ENCODE peak calls at places on chromosomes 1 and 21, in five cellular contexts. N is MM.1S, G is PC-3, J is neural progenitor cell, F is SK-N-SH. A is an unnamed sample.

GRCh38 chr1:39892611-39893595 is 8.8 kb downstream of the MYCL start:
- DNase-seq in G (peak; percentile 84), N (no peak), J (peak; percentile 89), F (no peak), A (peak; percentile 81)

GRCh38 chr21:40681164-40681859 is 165.6 kb downstream of the DSCAM start:
- DNase-seq in J (no peak), G (no peak), F (peak; percentile 83), N (no peak), A (no peak)

GRCh38 chr21:42724226-42724920 is 71.0 kb downstream of the PDE9A start:
- DNase-seq in F (no peak), J (no peak), N (no peak), G (peak; percentile 96), A (peak; percentile 90)

GRCh38 chr21:46065215-46065992 is 32.5 kb upstream of the COL6A2 start:
- DNase-seq in G (peak; percentile 34), N (no peak), F (no peak), J (no peak), A (peak; percentile 85)

GRCh38 chr1:158932171-158932570 is 819 bp downstream of the PYHIN1 start:
- DNase-seq in N (no peak), J (no peak), F (no peak), G (no peak), A (no peak)

GRCh38 chr1:155913969-155914757 is 3.0 kb upstream of the RIT1 start:
- DNase-seq in J (no peak), N (no peak), G (no peak), F (no peak), A (peak; percentile 56)

GRCh38 chr1:208222376-208223110 is 21.6 kb downstream of the PLXNA2 start:
- DNase-seq in N (no peak), J (no peak), G (no peak), F (no peak), A (peak; percentile 32)

GRCh38 chr1:81550753-81551152 is 250.0 kb upstream of the ADGRL2 start:
- DNase-seq in J (no peak), N (no peak), F (no peak), G (peak; percentile 87), A (no peak)

GRCh38 chr1:197614916-197615692 is 160.2 kb downstream of the DENND1B start:
- DNase-seq in J (peak; percentile 61), G (peak; percentile 46), F (no peak), N (peak; percentile 45), A (peak; percentile 71)

GRCh38 chr1:183685112-183685713 is 32.1 kb upstream of the APOBEC4 start:
- DNase-seq in F (peak; percentile 56), J (peak; percentile 65), G (peak; percentile 67), N (peak; percentile 82), A (peak; percentile 81)

GRCh38 chr1:237012789-237013383 is 8.6 kb upstream of the MT1HL1 start:
- DNase-seq in F (peak; percentile 28), N (no peak), J (no peak), G (peak; percentile 25), A (no peak)

GRCh38 chr1:209670441-209671082 is 4.7 kb upstream of the G0S2 start:
- DNase-seq in G (peak; percentile 94), J (no peak), F (no peak), N (no peak), A (no peak)

GRCh38 chr21:38848187-38848609 is 42.5 kb downstream of the ETS2 start:
- DNase-seq in J (no peak), N (no peak), G (no peak), F (no peak), A (peak; percentile 9)

GRCh38 chr1:1565340-1565739 is 9.3 kb downstream of the SSU72 start:
- DNase-seq in N (no peak), J (no peak), F (no peak), G (no peak), A (no peak)

GRCh38 chr1:235012436-235013210 is 116.0 kb downstream of the TOMM20 start:
- DNase-seq in N (no peak), J (no peak), F (no peak), G (no peak), A (no peak)

GRCh38 chr1:102550729-102551384 is 554.1 kb upstream of the OLFM3 start:
- DNase-seq in N (peak; percentile 9), G (peak; percentile 55), J (peak; percentile 53), F (no peak), A (peak; percentile 62)

GRCh38 chr1:3890389-3891328 is 9.4 kb downstream of the C1orf174 start:
- DNase-seq in N (no peak), F (no peak), J (no peak), G (no peak), A (no peak)

GRCh38 chr1:201100169-201100930 is 11.9 kb downstream of the CACNA1S start:
- DNase-seq in F (no peak), N (no peak), G (peak; percentile 28), J (no peak), A (no peak)

GRCh38 chr1:155648207-155649147 is 38.5 kb downstream of the MSTO1 start:
- DNase-seq in G (peak; percentile 93), N (no peak), F (peak; percentile 20), J (peak; percentile 78), A (peak; percentile 92)

GRCh38 chr1:44417351-44418021 is 12.4 kb downstream of the RNF220 start:
- DNase-seq in N (no peak), J (peak; percentile 95), F (peak; percentile 81), G (no peak), A (peak; percentile 59)

GRCh38 chr1:11692899-11693590 is 1.5 kb downstream of the DRAXIN start:
- DNase-seq in G (peak; percentile 93), N (no peak), F (no peak), J (peak; percentile 13), A (peak; percentile 95)

GRCh38 chr1:235015291-235015990 is 113.2 kb downstream of the TOMM20 start:
- DNase-seq in F (no peak), N (peak; percentile 29), G (no peak), J (no peak), A (no peak)

GRCh38 chr21:33237446-33237845 is 7.7 kb downstream of the IFNAR2 start:
- DNase-seq in G (no peak), F (no peak), J (no peak), N (peak; percentile 26), A (no peak)

GRCh38 chr1:173866462-173866861 is 1.3 kb downstream of the GAS5 start:
- DNase-seq in J (no peak), N (no peak), F (no peak), G (no peak), A (peak; percentile 34)

GRCh38 chr1:29703596-29703995 is 467.3 kb downstream of the PTPRU start:
- DNase-seq in G (peak; percentile 59), F (peak; percentile 81), N (no peak), J (peak; percentile 72), A (peak; percentile 74)

GRCh38 chr1:64965239-64966157 is 851 bp downstream of the JAK1 start:
- DNase-seq in G (peak; percentile 39), J (peak; percentile 47), N (peak; percentile 86), F (peak; percentile 56), A (peak; percentile 85)

GRCh38 chr1:185957441-185958363 is 223.5 kb downstream of the HMCN1 start:
- DNase-seq in F (no peak), J (no peak), G (peak; percentile 9), N (no peak), A (peak; percentile 43)

GRCh38 chr1:38577385-38577784 is 282.2 kb downstream of the RRAGC start:
- DNase-seq in F (no peak), N (no peak), J (no peak), G (no peak), A (no peak)

GRCh38 chr21:31347435-31348032 is 3.5 kb upstream of the TIAM1 start:
- DNase-seq in J (peak; percentile 23), F (peak; percentile 56), G (peak; percentile 84), N (no peak), A (peak; percentile 47)
- TF ChIP-seq EZH2phosphoT487 in J (no peak), F (no peak), G (no peak), N (no peak), A (no peak)

GRCh38 chr1:52662645-52663313 is 29.8 kb downstream of the SHISAL2A start:
- DNase-seq in F (peak; percentile 40), N (no peak), G (peak; percentile 98), J (peak; percentile 94), A (peak; percentile 50)
- H3K9ac ChIP-seq in F (no peak overlapping the region), N (no peak overlapping the region), G (no peak overlapping the region), J (no peak overlapping the region), A (no peak overlapping the region)

GRCh38 chr1:13766906-13767564 is 67.0 kb downstream of the PRDM2 start:
- DNase-seq in N (no peak), F (no peak), G (peak; percentile 93), J (no peak), A (peak; percentile 86)
- H3K27ac ChIP-seq in N (no peak overlapping the region), F (peak overlapping the region; percentile 59), G (peak overlapping the region; percentile 42), J (no peak overlapping the region), A (peak overlapping the region; percentile 65)

GRCh38 chr1:175376194-175376593 is 183.6 kb upstream of the KIAA0040 start:
- DNase-seq in F (peak; percentile 36), G (peak; percentile 11), J (peak; percentile 35), N (peak; percentile 53), A (peak; percentile 16)
- TF ChIP-seq EZH2phosphoT487 in F (no peak), G (no peak), J (no peak), N (no peak), A (no peak)

GRCh38 chr1:89760496-89760895 is 60.3 kb upstream of the LRRC8D start:
- DNase-seq in J (no peak), F (no peak), N (no peak), G (no peak), A (no peak)
- H3K9ac ChIP-seq in J (no peak overlapping the region), F (no peak overlapping the region), N (no peak overlapping the region), G (no peak overlapping the region), A (no peak overlapping the region)

GRCh38 chr1:223077434-223077833 is 65.6 kb downstream of the TLR5 start:
- DNase-seq in N (no peak), J (no peak), F (no peak), G (no peak), A (no peak)

GRCh38 chr1:223084466-223084865 is 58.6 kb downstream of the TLR5 start:
- DNase-seq in F (no peak), G (no peak), J (no peak), N (no peak), A (no peak)

GRCh38 chr1:223079498-223079897 is 63.5 kb downstream of the TLR5 start:
- DNase-seq in G (no peak), F (no peak), J (no peak), N (no peak), A (no peak)

GRCh38 chr1:223076382-223076781 is 66.7 kb downstream of the TLR5 start:
- DNase-seq in F (no peak), G (no peak), J (no peak), N (no peak), A (no peak)

GRCh38 chr1:223081181-223081994 is 61.7 kb downstream of the TLR5 start:
- DNase-seq in N (peak; percentile 88), G (peak; percentile 99), F (peak; percentile 91), J (peak; percentile 95), A (peak; percentile 90)
- H3K27ac ChIP-seq in N (peak overlapping the region; percentile 30), G (peak overlapping the region; percentile 49), F (no peak overlapping the region), J (no peak overlapping the region), A (no peak overlapping the region)

GRCh38 chr1:230169454-230170152 is 102.6 kb downstream of the GALNT2 start:
- DNase-seq in F (no peak), N (peak; percentile 65), J (no peak), G (no peak), A (no peak)

GRCh38 chr1:230163719-230164118 is 96.7 kb downstream of the GALNT2 start:
- DNase-seq in G (no peak), N (no peak), J (no peak), F (no peak), A (peak; percentile 35)

GRCh38 chr1:230165526-230165925 is 98.5 kb downstream of the GALNT2 start:
- DNase-seq in G (no peak), N (no peak), F (no peak), J (no peak), A (no peak)

GRCh38 chr1:230167419-230167852 is 100.4 kb downstream of the GALNT2 start:
- DNase-seq in G (peak; percentile 88), F (peak; percentile 79), N (peak; percentile 53), J (peak; percentile 36), A (peak; percentile 63)

GRCh38 chr1:230166366-230167132 is 99.5 kb downstream of the GALNT2 start:
- DNase-seq in G (no peak), N (no peak), F (no peak), J (no peak), A (no peak)
- TF ChIP-seq EZH2phosphoT487 in G (no peak), N (no peak), F (no peak), J (no peak), A (no peak)

A was measured in GM23248.